ENCODE peak calls at places on chromosomes 7 and 10, in ten cellular contexts. D, B, Z, Y, G, T, F, P, L and Q are unnamed samples.

GRCh38 chr10:70311698-70312097 is 27.9 kb upstream of the NPFFR1 start:
- DNase-seq in F (no peak), G (no peak), Y (no peak), L (no peak), P (no peak), D (no peak), T (no peak), Z (no peak), B (no peak), Q (no peak)

GRCh38 chr10:42491001-42491592 is 147.3 kb downstream of the ZNF33B start:
- DNase-seq in Y (no peak), P (no peak), T (no peak), G (no peak), F (no peak), B (peak), L (no peak), D (no peak), Z (peak), Q (peak)

GRCh38 chr10:97030894-97031293 is 154.9 kb downstream of the SLIT1 start:
- DNase-seq in G (no peak), B (no peak), D (no peak), Z (no peak), F (no peak), L (no peak), Y (no peak), T (no peak), P (no peak), Q (no peak)

GRCh38 chr10:89466599-89467035 is 52.2 kb downstream of the IFIT5 start:
- DNase-seq in Y (no peak), Z (peak), B (peak), L (no peak), F (peak), T (peak), P (no peak), D (peak), G (no peak), Q (peak)

GRCh38 chr7:121202834-121203233 is 126.0 kb upstream of the WNT16 start:
- DNase-seq in P (no peak), Z (peak), T (no peak), D (peak), L (no peak), G (no peak), B (no peak), Y (no peak), F (peak), Q (no peak)

GRCh38 chr10:102799691-102800435 is 37.4 kb downstream of the CYP17A1 start:
- DNase-seq in L (peak), D (no peak), Z (no peak), F (no peak), T (no peak), P (no peak), Y (no peak), B (no peak), G (no peak), Q (no peak)

GRCh38 chr10:49404321-49404878 is 8.5 kb upstream of the DRGX start:
- DNase-seq in Z (no peak), F (no peak), Y (no peak), G (no peak), P (peak), T (no peak), B (no peak), L (no peak), D (no peak), Q (no peak)

GRCh38 chr10:67224553-67224952 is 298.7 kb downstream of the LRRTM3 start:
- DNase-seq in T (no peak), Z (no peak), L (no peak), G (no peak), Y (no peak), D (no peak), B (no peak), F (no peak), P (no peak), Q (no peak)

GRCh38 chr10:64007157-64007556 is 486.0 kb downstream of the REEP3 start:
- DNase-seq in B (no peak), T (no peak), Z (no peak), D (no peak), L (no peak), Y (no peak), P (no peak), F (no peak), G (no peak), Q (no peak)

GRCh38 chr10:21993360-21994001 is 10.0 kb downstream of the DNAJC1 start:
- DNase-seq in G (no peak), Z (peak), D (no peak), P (no peak), Y (no peak), B (peak), T (no peak), F (peak), L (no peak), Q (no peak)

GRCh38 chr7:30458311-30458710 is 20.3 kb downstream of the NOD1 start:
- DNase-seq in T (no peak), L (no peak), G (no peak), Z (no peak), Y (no peak), F (no peak), B (no peak), P (no peak), D (no peak), Q (no peak)

GRCh38 chr7:108200326-108200725 is 70.2 kb upstream of the LAMB4 start:
- DNase-seq in F (no peak), D (no peak), B (peak), G (no peak), Y (no peak), L (no peak), Z (peak), P (no peak), T (no peak), Q (no peak)

GRCh38 chr7:138515001-138515528 is 55.0 kb downstream of the TRIM24 start:
- DNase-seq in F (no peak), L (no peak), G (no peak), Y (no peak), Z (no peak), B (no peak), D (no peak), P (no peak), T (no peak), Q (no peak)

GRCh38 chr10:79088176-79088575 is 19.4 kb downstream of the ZMIZ1 start:
- DNase-seq in T (peak), Z (no peak), B (no peak), G (peak), L (no peak), F (no peak), P (no peak), Y (no peak), D (no peak), Q (peak)

GRCh38 chr7:73830872-73831655 is at the start of gene CLDN4:
- DNase-seq in Y (no peak), B (peak), P (no peak), T (peak), D (peak), L (peak), G (peak), F (peak), Z (no peak), Q (peak)

GRCh38 chr7:84535584-84536255 is 341.1 kb upstream of the SEMA3A start:
- DNase-seq in Z (no peak), T (no peak), F (no peak), D (no peak), G (no peak), Y (no peak), P (no peak), B (no peak), L (no peak), Q (no peak)

GRCh38 chr7:155190608-155191536 is 106.8 kb upstream of the INSIG1 start:
- DNase-seq in L (no peak), Y (peak), D (peak), Z (no peak), P (peak), F (no peak), B (no peak), G (peak), T (peak), Q (peak)

GRCh38 chr7:155988421-155988820 is 176.2 kb upstream of the SHH start:
- DNase-seq in Y (no peak), F (no peak), T (no peak), P (peak), D (no peak), Z (no peak), B (no peak), G (peak), L (peak), Q (no peak)

GRCh38 chr7:158256091-158256816 is 331.4 kb downstream of the PTPRN2 start:
- DNase-seq in D (no peak), G (no peak), Y (no peak), T (no peak), P (no peak), F (no peak), L (peak), Z (no peak), B (no peak), Q (no peak)

GRCh38 chr7:11256501-11256900 is 282.8 kb downstream of the PHF14 start:
- DNase-seq in F (no peak), L (no peak), T (no peak), Y (no peak), D (no peak), Z (no peak), P (no peak), B (no peak), G (no peak), Q (no peak)

GRCh38 chr7:135980665-135981180 is 3.6 kb upstream of the MTPN start:
- DNase-seq in Z (peak), B (peak), T (no peak), G (peak), P (no peak), D (no peak), F (no peak), L (no peak), Y (no peak), Q (no peak)

GRCh38 chr7:73721237-73721848 is 1.9 kb upstream of the STX1A start:
- DNase-seq in L (peak), G (peak), Z (no peak), F (no peak), P (no peak), D (no peak), Y (no peak), B (no peak), T (peak), Q (no peak)

GRCh38 chr7:92560602-92561001 is 29.6 kb downstream of the FAM133B start:
- DNase-seq in G (no peak), L (no peak), Z (peak), D (no peak), T (no peak), Y (no peak), B (no peak), F (no peak), P (no peak), Q (no peak)

GRCh38 chr7:31036941-31037340 is 15.2 kb upstream of the ADCYAP1R1 start:
- DNase-seq in D (no peak), P (no peak), B (no peak), Y (no peak), F (no peak), Z (no peak), G (no peak), L (no peak), T (no peak), Q (no peak)

GRCh38 chr7:36911788-36912187 is 187.5 kb upstream of the AOAH start:
- DNase-seq in B (no peak), P (no peak), Y (no peak), Z (no peak), L (no peak), D (no peak), F (no peak), G (no peak), T (no peak), Q (no peak)

GRCh38 chr7:51950811-51951210 is 634.2 kb upstream of the COBL start:
- DNase-seq in L (no peak), Y (no peak), T (no peak), F (no peak), B (no peak), D (peak), G (no peak), Z (no peak), P (no peak), Q (no peak)

GRCh38 chr10:72126184-72126871 is 38.0 kb upstream of the SPOCK2 start:
- DNase-seq in L (no peak), F (peak), P (no peak), T (no peak), Z (peak), Y (no peak), D (peak), B (peak), G (no peak), Q (peak)

GRCh38 chr10:26214004-26214403 is 2.6 kb upstream of the GAD2 start:
- DNase-seq in G (no peak), T (no peak), Z (no peak), D (peak), F (no peak), Y (no peak), L (no peak), P (no peak), B (no peak), Q (no peak)

GRCh38 chr7:52917982-52918578 is 117.4 kb upstream of the POM121L12 start:
- DNase-seq in Z (no peak), Y (no peak), P (no peak), F (no peak), D (peak), G (no peak), L (no peak), B (no peak), T (no peak), Q (peak)

GRCh38 chr7:157193274-157193673 is 54.5 kb downstream of the UBE3C start:
- DNase-seq in Z (no peak), B (no peak), D (no peak), L (no peak), T (peak), G (no peak), P (no peak), Y (no peak), F (no peak), Q (no peak)

GRCh38 chr10:32348297-32349198 is 1.6 kb upstream of the EPC1 start:
- DNase-seq in L (no peak), G (no peak), Y (no peak), P (no peak), Z (no peak), T (no peak), D (no peak), B (no peak), F (no peak), Q (no peak)

GRCh38 chr7:23204241-23204640 is 22.4 kb downstream of the NUP42 start:
- DNase-seq in Y (no peak), Z (peak), D (no peak), F (no peak), L (no peak), T (no peak), G (no peak), B (no peak), P (no peak), Q (no peak)

GRCh38 chr7:137882261-137882668 is 35.5 kb upstream of the DGKI start:
- DNase-seq in L (no peak), F (peak), Z (peak), B (peak), T (no peak), D (no peak), Y (no peak), P (no peak), G (no peak), Q (peak)

GRCh38 chr10:112957589-112958202 is 7.6 kb downstream of the TCF7L2 start:
- DNase-seq in B (no peak), L (no peak), Z (no peak), F (no peak), P (no peak), D (no peak), Y (no peak), G (no peak), T (no peak), Q (no peak)

GRCh38 chr10:62760401-62760800 is 44.1 kb upstream of the ADO start:
- DNase-seq in G (no peak), B (no peak), Y (no peak), D (peak), F (no peak), P (no peak), T (no peak), L (no peak), Z (no peak), Q (no peak)

GRCh38 chr7:47044620-47045019 is 537.3 kb downstream of the TNS3 start:
- DNase-seq in P (no peak), L (no peak), B (no peak), G (no peak), T (no peak), Z (no peak), D (no peak), F (no peak), Y (no peak), Q (no peak)
- H3K27ac ChIP-seq in P (no peak), L (no peak), B (no peak), G (no peak), T (no peak), Z (no peak), D (no peak), F (no peak), Y (no peak), Q (no peak)

DNA sequence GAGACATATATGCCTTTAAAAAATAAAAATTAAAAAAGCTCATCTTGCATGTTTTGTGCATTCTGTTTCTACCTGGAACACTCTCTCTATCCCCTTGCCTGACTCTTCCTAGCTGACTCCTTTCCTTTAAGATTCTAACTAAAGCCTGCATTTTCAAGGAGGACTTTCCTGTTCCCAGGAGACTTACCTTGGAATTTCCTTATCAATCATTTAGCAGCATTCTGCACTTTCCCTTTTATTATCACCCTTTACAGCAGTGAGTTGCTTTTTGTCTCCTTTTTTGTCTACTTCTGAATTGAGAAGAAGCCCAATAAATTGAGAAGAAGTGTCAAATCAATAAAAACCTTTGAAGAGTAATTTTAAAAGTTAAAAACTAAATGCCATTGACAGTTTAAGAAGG is 142.2 kb upstream of the TMEM196 start:
- DNase-seq in G (no peak), Y (no peak), F (no peak), D (no peak), B (no peak), T (no peak), L (no peak), Z (no peak), P (no peak), Q (no peak)
- TF ChIP-seq CTCF in G (no peak), Y (no peak), F (no peak), D (no peak), B (no peak), T (no peak), L (no peak), Z (no peak), P (no peak), Q (no peak)

GRCh38 chr7:77759294-77759889 is 38.8 kb downstream of the TMEM60 start:
- DNase-seq in B (peak), Y (peak), G (peak), L (no peak), F (peak), T (peak), Z (peak), P (no peak), D (peak), Q (peak)
- H3K27ac ChIP-seq in B (no peak), Y (no peak), G (no peak), L (no peak), F (no peak), T (peak), Z (no peak), P (no peak), D (no peak), Q (no peak)

GRCh38 chr7:133851416-133851815 is 275.7 kb upstream of the LRGUK start:
- DNase-seq in B (peak), T (no peak), F (no peak), D (no peak), L (no peak), Z (no peak), Y (no peak), P (no peak), G (no peak), Q (no peak)

GRCh38 chr7:133857376-133858119 is 269.6 kb upstream of the LRGUK start:
- DNase-seq in T (no peak), G (no peak), Y (no peak), F (no peak), L (no peak), B (no peak), D (no peak), Z (no peak), P (no peak), Q (no peak)

GRCh38 chr7:133853706-133854276 is 273.3 kb upstream of the LRGUK start:
- DNase-seq in B (peak), Z (peak), T (peak), Y (no peak), P (no peak), F (peak), G (peak), D (peak), L (peak), Q (peak)

GRCh38 chr7:133858311-133858710 is 268.8 kb upstream of the LRGUK start:
- DNase-seq in B (peak), Y (no peak), Z (no peak), L (no peak), P (no peak), D (no peak), G (no peak), F (no peak), T (no peak), Q (no peak)

DNA sequence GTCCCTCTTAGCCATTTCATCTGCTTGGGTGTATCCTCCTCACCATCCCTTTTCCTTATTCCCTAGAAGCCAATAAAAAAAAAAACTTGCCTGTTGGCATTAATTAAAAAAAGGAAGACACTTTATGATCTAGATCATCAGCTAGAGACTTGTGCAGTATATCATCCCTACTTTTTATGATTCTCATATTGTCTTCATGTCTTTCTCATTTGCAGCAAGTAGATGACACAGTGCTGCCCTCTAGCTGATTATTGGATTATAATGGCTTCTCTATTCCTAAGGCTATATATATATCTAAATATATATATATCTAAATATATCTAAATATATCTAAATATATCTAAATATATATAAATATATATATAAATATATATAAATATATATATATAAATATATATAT is 272.4 kb upstream of the LRGUK start:
- DNase-seq in F (peak), T (no peak), G (no peak), Y (no peak), Z (peak), L (no peak), B (peak), D (peak), P (no peak), Q (peak)
- TF ChIP-seq CTCF in F (peak), T (no peak), G (peak), Y (peak), Z (peak), L (no peak), B (peak), D (peak), P (no peak), Q (peak)

GRCh38 chr7:130912910-130913720 is 179.1 kb upstream of the KLF14 start:
- DNase-seq in B (peak), Z (peak), Y (peak), G (peak), D (peak), P (peak), F (peak), T (peak), L (no peak), Q (peak)

GRCh38 chr7:130910949-130911944 is 177.2 kb upstream of the KLF14 start:
- DNase-seq in B (peak), F (no peak), Z (peak), G (no peak), L (no peak), D (no peak), Y (no peak), P (peak), T (no peak), Q (no peak)

GRCh38 chr7:130913721-130914588 is 179.9 kb upstream of the KLF14 start:
- DNase-seq in D (no peak), Z (no peak), Y (no peak), F (no peak), B (no peak), P (peak), G (no peak), T (no peak), L (no peak), Q (no peak)

GRCh38 chr7:130909881-130910672 is 176.1 kb upstream of the KLF14 start:
- DNase-seq in L (no peak), P (peak), G (no peak), Z (peak), B (peak), T (no peak), D (no peak), F (no peak), Y (no peak), Q (no peak)

DNA sequence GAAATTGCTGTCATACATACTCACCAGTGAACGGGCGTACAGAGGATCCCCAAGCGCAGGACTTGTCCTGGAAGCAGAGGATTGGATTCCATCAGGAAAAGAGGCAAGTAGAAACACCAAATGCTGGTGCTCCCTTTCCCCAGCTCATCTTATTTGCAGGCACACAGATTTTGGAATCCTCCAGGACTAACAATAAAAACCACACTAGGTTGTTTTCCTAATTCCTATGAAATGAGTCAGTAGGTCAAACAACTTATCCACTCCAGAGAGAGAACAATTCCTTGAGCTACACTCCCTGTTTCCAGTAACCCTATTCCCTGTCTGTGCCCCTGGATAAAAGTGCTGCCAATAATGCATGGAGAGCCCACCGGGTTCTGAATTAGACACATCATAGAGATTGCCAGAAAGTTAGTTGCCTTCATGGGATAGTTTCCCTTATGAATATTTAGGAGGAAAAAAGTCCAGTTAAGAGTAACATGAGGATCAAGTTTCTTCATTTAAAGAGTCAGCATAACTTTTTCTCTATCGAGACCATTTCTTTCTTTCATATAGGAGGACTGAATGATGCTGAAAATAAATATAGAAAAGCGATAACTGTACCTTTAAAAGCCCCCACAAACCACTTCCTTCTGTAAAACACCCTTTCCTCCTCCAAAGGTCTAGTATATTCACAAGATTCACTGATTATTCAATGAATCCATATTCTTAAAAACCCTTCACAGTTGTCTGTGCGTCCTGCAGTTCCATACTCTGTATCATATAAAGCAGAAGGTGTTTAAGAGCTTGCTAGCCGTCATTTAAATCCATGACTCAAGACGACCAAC is 178.3 kb upstream of the KLF14 start:
- DNase-seq in B (peak), G (no peak), F (no peak), L (no peak), D (no peak), Y (no peak), P (peak), Z (peak), T (no peak), Q (no peak)
- H3K27ac ChIP-seq in B (peak), G (peak), F (peak), L (peak), D (no peak), Y (peak), P (peak), Z (peak), T (peak), Q (peak)